ENCODE peak calls at places on chromosomes 2 and 18, in five cellular contexts. S, I, A, R and O are unnamed samples.
A peak's percentile ranks its signal among the peaks of the same experiment; 100 is the strongest.

GRCh38 chr18:48334845-48335244 is 74.3 kb downstream of the ZBTB7C start:
- DNase-seq in S (no peak), R (no peak), I (no peak), A (no peak), O (no peak)

GRCh38 chr2:37623971-37624897 is 47.2 kb downstream of the CDC42EP3 start:
- DNase-seq in I (no peak), A (peak; percentile 75), S (no peak), R (no peak), O (no peak)

GRCh38 chr2:46818141-46818552 is 97.5 kb downstream of the MCFD2 start:
- DNase-seq in S (no peak), I (no peak), R (no peak), A (no peak), O (peak; percentile 1)

GRCh38 chr2:24657818-24658217 is 135.4 kb downstream of the PTRHD1 start:
- DNase-seq in A (peak; percentile 16), S (no peak), R (no peak), I (no peak), O (no peak)

GRCh38 chr18:40210696-40211095 is 1744.3 kb upstream of the PIK3C3 start:
- DNase-seq in I (no peak), S (no peak), R (no peak), A (no peak), O (no peak)

GRCh38 chr18:59556265-59556664 is 141.0 kb downstream of the CCBE1 start:
- DNase-seq in S (no peak), I (peak; percentile 61), A (peak; percentile 52), R (no peak), O (no peak)

GRCh38 chr2:60353863-60354262 is 199.6 kb downstream of the BCL11A start:
- DNase-seq in S (peak; percentile 96), I (no peak), R (no peak), A (no peak), O (peak; percentile 24)

GRCh38 chr2:150570712-150571111 is 83.2 kb upstream of the RND3 start:
- DNase-seq in A (peak; percentile 96), R (no peak), S (no peak), I (peak; percentile 74), O (no peak)